ENCODE peak calls at places on chromosomes 1 and 21, in four cellular contexts. A is K562, B is IMR-90, N is HepG2. X is an unnamed sample.

GRCh38 chr21:41453198-41453597 is 27.2 kb downstream of the MX1 start:
- DNase-seq in A (no peak), B (no peak), N (no peak), X (no peak)

GRCh38 chr1:216953495-216953894 is 230.3 kb upstream of the ESRRG start:
- DNase-seq in A (no peak), B (no peak), N (no peak), X (no peak)

GRCh38 chr1:200558866-200559459 is 61.6 kb downstream of the KIF14 start:
- DNase-seq in A (no peak), B (peak), N (peak), X (peak)

GRCh38 chr21:38597436-38597835 is 99.2 kb upstream of the ERG start:
- DNase-seq in A (no peak), B (no peak), N (no peak), X (no peak)

GRCh38 chr21:32096411-32096810 is 182.4 kb downstream of the MIS18A start:
- DNase-seq in A (peak), B (no peak), N (peak), X (peak)

GRCh38 chr21:45074818-45075605 is 632 bp downstream of the ADARB1 start:
- DNase-seq in A (peak), B (no peak), N (no peak), X (no peak)

GRCh38 chr1:241635556-241636179 is 4.5 kb downstream of the CHML start:
- DNase-seq in A (no peak), B (no peak), N (no peak), X (no peak)

GRCh38 chr1:89659322-89660061 is 26.6 kb downstream of the LRRC8C start:
- DNase-seq in A (no peak), B (no peak), N (no peak), X (no peak)

GRCh38 chr1:226125831-226126230 is 60.7 kb downstream of the ACBD3 start:
- DNase-seq in A (no peak), B (no peak), N (no peak), X (no peak)

GRCh38 chr1:50415235-50416149 is 7.8 kb downstream of the DMRTA2 start:
- DNase-seq in A (peak), B (no peak), N (no peak), X (no peak)

GRCh38 chr1:17167041-17167782 is 37.7 kb upstream of the PADI1 start:
- DNase-seq in A (no peak), B (no peak), N (no peak), X (no peak)

GRCh38 chr1:115331531-115332331 is 6.3 kb downstream of the NGF start:
- DNase-seq in A (no peak), B (peak), N (no peak), X (no peak)

GRCh38 chr21:44761011-44761729 is 40.5 kb downstream of the UBE2G2 start:
- DNase-seq in A (peak), B (no peak), N (peak), X (no peak)

GRCh38 chr1:233183226-233184020 is 112.1 kb downstream of the PCNX2 start:
- DNase-seq in A (no peak), B (peak), N (no peak), X (no peak)

GRCh38 chr1:2840036-2840809 is 38.7 kb upstream of the TTC34 start:
- DNase-seq in A (no peak), B (no peak), N (no peak), X (no peak)

GRCh38 chr1:91217911-91218310 is 186.7 kb downstream of the HFM1 start:
- DNase-seq in A (no peak), B (no peak), N (no peak), X (no peak)

GRCh38 chr1:37940299-37940947 is 6.4 kb downstream of the INPP5B start:
- DNase-seq in A (no peak), B (no peak), N (peak), X (no peak)

GRCh38 chr1:46532498-46533178 is 18.8 kb downstream of the KNCN start:
- DNase-seq in A (peak), B (peak), N (no peak), X (peak)

GRCh38 chr1:45647248-45648021 is 23.6 kb upstream of the CCDC17 start:
- DNase-seq in A (no peak), B (no peak), N (no peak), X (no peak)

GRCh38 chr1:192592981-192593683 is 17.6 kb downstream of the RGS1 start:
- DNase-seq in A (no peak), B (peak), N (no peak), X (no peak)

GRCh38 chr1:14755518-14756252 is 157.2 kb downstream of the KAZN start:
- DNase-seq in A (no peak), B (no peak), N (no peak), X (no peak)

GRCh38 chr1:119254067-119254720 is 113.7 kb upstream of the WARS2 start:
- DNase-seq in A (no peak), B (no peak), N (no peak), X (no peak)

GRCh38 chr1:7334475-7335035 is 436.5 kb upstream of the VAMP3 start:
- DNase-seq in A (no peak), B (peak), N (no peak), X (peak)

GRCh38 chr1:157585984-157586383 is 11.9 kb downstream of the FCRL4 start:
- DNase-seq in A (no peak), B (no peak), N (no peak), X (no peak)

GRCh38 chr1:3477241-3478109 is 23.0 kb downstream of the ARHGEF16 start:
- DNase-seq in A (no peak), B (no peak), N (no peak), X (peak)

GRCh38 chr21:45035477-45035848 is 38.9 kb upstream of the ADARB1 start:
- DNase-seq in A (no peak), B (no peak), N (no peak), X (no peak)

GRCh38 chr1:154157520-154158306 is 2.8 kb upstream of the NUP210L start:
- DNase-seq in A (peak), B (peak), N (no peak), X (no peak)

GRCh38 chr1:243725075-243725474 is 125.0 kb downstream of the AKT3 start:
- DNase-seq in A (no peak), B (no peak), N (no peak), X (no peak)

GRCh38 chr1:205239078-205239477 is 11.3 kb downstream of the TMCC2 start:
- DNase-seq in A (no peak), B (no peak), N (no peak), X (no peak)

GRCh38 chr1:228088586-228089498 is 6.3 kb downstream of the ARF1 start:
- DNase-seq in A (no peak), B (no peak), N (no peak), X (no peak)

GRCh38 chr1:16321176-16321867 is 31.0 kb downstream of the FBXO42 start:
- DNase-seq in A (no peak), B (no peak), N (peak), X (no peak)

GRCh38 chr1:37325509-37326437 is 148.6 kb upstream of the ZC3H12A start:
- DNase-seq in A (no peak), B (no peak), N (no peak), X (no peak)

GRCh38 chr1:56578963-56579875 is at the start of gene PLPP3:
- DNase-seq in A (no peak), B (peak), N (peak), X (peak)

GRCh38 chr1:11930571-11931445 is 3.7 kb upstream of the PLOD1 start:
- DNase-seq in A (no peak), B (peak), N (peak), X (no peak)

GRCh38 chr21:46095106-46095719 is 2.7 kb upstream of the COL6A2 start:
- DNase-seq in A (peak), B (no peak), N (no peak), X (no peak)

GRCh38 chr1:230393722-230394121 is 32.4 kb downstream of the PGBD5 start:
- DNase-seq in A (no peak), B (no peak), N (no peak), X (no peak)

GRCh38 chr1:115469703-115470476 is 131.8 kb upstream of the NGF start:
- DNase-seq in A (peak), B (peak), N (peak), X (peak)

GRCh38 chr1:178031856-178032320 is 62.0 kb upstream of the RASAL2 start:
- DNase-seq in A (peak), B (peak), N (peak), X (peak)

DNA sequence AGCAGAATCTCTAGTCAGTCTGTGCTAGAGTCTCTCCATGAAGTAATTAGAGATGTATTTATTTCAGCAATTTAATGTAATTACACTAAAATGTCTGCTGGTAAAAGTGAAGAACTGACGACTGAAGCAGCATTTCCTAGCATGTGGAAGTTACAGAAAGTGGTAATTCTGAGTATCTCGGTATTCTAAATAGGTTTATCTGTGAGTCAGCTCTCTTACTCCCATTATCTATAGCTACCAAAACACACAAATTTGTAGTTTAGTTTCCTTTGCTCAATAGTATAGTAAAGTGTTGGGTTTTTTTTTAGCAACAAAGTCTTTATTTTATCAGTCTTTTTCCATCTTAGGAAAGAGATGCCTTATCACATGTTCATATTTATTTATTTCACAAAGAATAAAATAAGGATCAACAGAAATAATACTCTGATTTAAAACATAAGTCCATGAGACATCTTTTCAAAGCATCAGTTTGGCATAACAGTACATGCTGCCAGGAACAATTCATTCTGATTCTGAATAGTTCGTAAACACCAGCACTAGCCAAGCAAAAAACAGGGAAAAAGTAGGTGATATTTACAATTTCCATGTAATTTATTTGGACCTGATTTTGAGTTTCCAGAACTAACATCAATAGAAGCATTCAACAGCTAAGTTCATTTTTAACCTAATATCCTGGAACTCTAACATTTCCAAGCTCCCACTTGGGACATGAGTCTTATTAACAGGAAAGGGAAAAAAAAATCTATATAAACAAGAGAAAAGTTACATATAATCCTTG is 76.3 kb downstream of the KCNT2 start:
- DNase-seq in A (no peak), B (no peak), N (no peak), X (no peak)
- TF ChIP-seq MAZ in A (no peak), B (no peak), N (no peak), X (no peak)

GRCh38 chr1:112308716-112309115 is 87.3 kb upstream of the CTTNBP2NL start:
- DNase-seq in A (no peak), B (no peak), N (no peak), X (no peak)
- TF ChIP-seq MAZ in A (no peak), B (no peak), N (no peak), X (no peak)

GRCh38 chr1:25117233-25117823 is 115.0 kb downstream of the SYF2 start:
- DNase-seq in A (peak), B (no peak), N (peak), X (peak)
- TF ChIP-seq MAZ in A (no peak), B (no peak), N (no peak), X (no peak)

GRCh38 chr1:41217441-41217840 is 24.7 kb downstream of the SCMH1 start:
- DNase-seq in A (no peak), B (no peak), N (no peak), X (no peak)
- TF ChIP-seq MAZ in A (no peak), B (no peak), N (no peak), X (no peak)